ENCODE peak calls at places on chromosomes 2 and 18, in four cellular contexts. V is EL, W is activated gamma-delta T cell treated with Interleukin-2 at 50 U/mL for 16 hours, S is fibroblast of mammary gland. M is an unnamed sample.

GRCh38 chr2:216056739-216057138 is 24.9 kb downstream of the PECR start:
- DNase-seq in S (no peak), V (no peak), W (no peak), M (no peak)

GRCh38 chr2:135530313-135531230 is at the start of gene ZRANB3:
- DNase-seq in V (peak; percentile 99), S (peak; percentile 98), W (peak; percentile 93), M (peak; percentile 96)

GRCh38 chr2:217399288-217399687 is 539.4 kb upstream of the TNP1 start:
- DNase-seq in W (no peak), V (peak; percentile 81), S (peak; percentile 64), M (no peak)

GRCh38 chr18:29328932-29329331 is 1152.0 kb upstream of the CDH2 start:
- DNase-seq in S (no peak), W (no peak), V (no peak), M (no peak)

GRCh38 chr2:100903534-100904258 is 83.8 kb downstream of the NPAS2 start:
- DNase-seq in V (peak; percentile 62), S (no peak), W (no peak), M (no peak)

GRCh38 chr2:69060938-69061501 is 48.0 kb downstream of the ANTXR1 start:
- DNase-seq in W (no peak), S (no peak), V (no peak), M (no peak)

GRCh38 chr2:176491172-176491904 is 222.1 kb downstream of the MTX2 start:
- DNase-seq in V (peak; percentile 98), W (peak; percentile 16), S (peak; percentile 100), M (no peak)

GRCh38 chr2:17966793-17967192 is 88.3 kb downstream of the KCNS3 start:
- DNase-seq in V (no peak), S (no peak), W (no peak), M (no peak)

GRCh38 chr2:70124983-70125480 is 37.8 kb downstream of the PCBP1 start:
- DNase-seq in V (peak; percentile 42), W (peak; percentile 64), S (peak; percentile 46), M (peak; percentile 62)

GRCh38 chr2:127614246-127614645 is 31.7 kb upstream of the GPR17 start:
- DNase-seq in W (no peak), V (no peak), S (no peak), M (no peak)

GRCh38 chr18:34858188-34858587 is 148.1 kb downstream of the DTNA start:
- DNase-seq in V (no peak), W (no peak), S (no peak), M (no peak)

GRCh38 chr18:29644276-29644675 is 1398.3 kb downstream of the DSC3 start:
- DNase-seq in W (no peak), S (peak; percentile 61), V (peak; percentile 71), M (no peak)

GRCh38 chr2:26769501-26769850 is 5.4 kb downstream of the SLC35F6 start:
- DNase-seq in W (no peak), V (no peak), S (no peak), M (peak; percentile 28)

GRCh38 chr18:63090334-63090733 is 229.2 kb downstream of the BCL2 start:
- DNase-seq in W (no peak), S (no peak), V (no peak), M (no peak)

GRCh38 chr2:236824836-236825235 is 255.2 kb downstream of the ACKR3 start:
- DNase-seq in S (no peak), V (no peak), W (no peak), M (no peak)

GRCh38 chr2:238439912-238440311 is 13.2 kb downstream of the ASB1 start:
- DNase-seq in V (no peak), W (no peak), S (peak; percentile 44), M (no peak)

GRCh38 chr2:228181098-228182019 is at the start of gene SPHKAP:
- DNase-seq in S (no peak), V (peak; percentile 27), W (no peak), M (no peak)

GRCh38 chr2:129233166-129233565 is 746.3 kb upstream of the RAB6C start:
- DNase-seq in S (no peak), W (no peak), V (no peak), M (peak; percentile 39)

GRCh38 chr2:10361220-10361588 is 58.5 kb downstream of the HPCAL1 start:
- DNase-seq in S (peak; percentile 31), V (no peak), W (no peak), M (no peak)

GRCh38 chr2:18404141-18404540 is 156.3 kb downstream of the RDH14 start:
- DNase-seq in S (no peak), W (no peak), V (no peak), M (no peak)

GRCh38 chr2:160628811-160629210 is 135.2 kb upstream of the RBMS1 start:
- DNase-seq in W (no peak), V (no peak), S (no peak), M (no peak)

GRCh38 chr18:57077786-57078552 is 68.9 kb upstream of the BOD1L2 start:
- DNase-seq in S (no peak), V (no peak), W (peak; percentile 50), M (no peak)

GRCh38 chr18:9919564-9920232 is 5.9 kb downstream of the VAPA start:
- DNase-seq in S (no peak), V (no peak), W (no peak), M (no peak)

GRCh38 chr2:237692601-237693079 is 65.3 kb downstream of the LRRFIP1 start:
- DNase-seq in W (no peak), S (no peak), V (peak; percentile 36), M (no peak)

GRCh38 chr2:104656496-104657310 is 197.2 kb upstream of the POU3F3 start:
- DNase-seq in S (no peak), W (no peak), V (no peak), M (no peak)

GRCh38 chr2:145110668-145111067 is 590.7 kb upstream of the ZEB2 start:
- DNase-seq in S (no peak), V (peak; percentile 82), W (no peak), M (no peak)

GRCh38 chr18:35581555-35582309 is at the start of gene GALNT1:
- DNase-seq in W (peak; percentile 6), S (no peak), V (peak; percentile 13), M (no peak)

GRCh38 chr18:59035591-59035990 is 104.1 kb upstream of the SEC11C start:
- DNase-seq in S (no peak), V (no peak), W (no peak), M (no peak)

GRCh38 chr2:237529452-237530402 is 36.6 kb upstream of the PRLH start:
- DNase-seq in W (no peak), S (no peak), V (no peak), M (peak; percentile 12)

GRCh38 chr2:239035361-239035814 is 187.5 kb downstream of the TWIST2 start:
- DNase-seq in S (peak; percentile 6), W (peak; percentile 65), V (peak; percentile 22), M (peak; percentile 50)

GRCh38 chr2:102027036-102027702 is 35.4 kb downstream of the IL1R2 start:
- DNase-seq in V (peak; percentile 74), S (peak; percentile 96), W (no peak), M (no peak)

GRCh38 chr2:137824501-137824900 is 139.8 kb upstream of the HNMT start:
- DNase-seq in S (no peak), W (no peak), V (no peak), M (no peak)

GRCh38 chr2:146994246-146994645 is 850.6 kb upstream of the ACVR2A start:
- DNase-seq in V (no peak), S (no peak), W (no peak), M (no peak)

GRCh38 chr2:98944786-98945185 is 8.8 kb upstream of the CRACDL start:
- DNase-seq in S (peak; percentile 56), W (no peak), V (peak; percentile 16), M (no peak)